ENCODE peak calls at places on chromosomes 11 and 22, in seven cellular contexts. J is CD8-positive, alpha-beta memory T cell; H is PC-3; L is A549; Z is cardiac muscle cell; O is neuronal stem cell; S is OCI-LY7. K is an unnamed sample.

GRCh38 chr22:27420817-27421361 is 380.7 kb downstream of the MN1 start:
- DNase-seq in J (no peak), H (peak; percentile 73), L (no peak), Z (no peak), O (no peak), S (no peak), K (no peak)

GRCh38 chr22:43186272-43187170 is at the start of gene TTLL12:
- DNase-seq in J (peak; percentile 66), H (peak; percentile 23), L (peak; percentile 36), Z (peak; percentile 83), O (peak; percentile 70), S (peak; percentile 74), K (peak; percentile 68)

GRCh38 chr11:106917973-106918372 is 100.3 kb downstream of the GUCY1A2 start:
- DNase-seq in J (no peak), H (peak; percentile 65), L (no peak), Z (peak; percentile 9), O (peak; percentile 12), S (peak; percentile 17), K (no peak)

GRCh38 chr11:6431861-6432260 is 8.9 kb downstream of the HPX start:
- DNase-seq in J (no peak), H (peak; percentile 97), L (peak; percentile 48), Z (no peak), O (no peak), S (no peak), K (no peak)

GRCh38 chr11:44718057-44718456 is 8.7 kb upstream of the TSPAN18 start:
- DNase-seq in J (no peak), H (no peak), L (no peak), Z (no peak), O (no peak), S (no peak), K (no peak)

GRCh38 chr11:36030707-36031365 is 87.0 kb downstream of the LDLRAD3 start:
- DNase-seq in J (no peak), H (no peak), L (no peak), Z (no peak), O (no peak), S (no peak), K (no peak)

GRCh38 chr11:96960926-96961325 is 571.1 kb downstream of the JRKL start:
- DNase-seq in J (no peak), H (no peak), L (no peak), Z (no peak), O (no peak), S (no peak), K (no peak)

GRCh38 chr11:29260939-29261705 is 755.7 kb downstream of the KCNA4 start:
- DNase-seq in J (no peak), H (peak; percentile 92), L (peak; percentile 86), Z (no peak), O (no peak), S (no peak), K (no peak)

GRCh38 chr11:64358907-64359711 is at the start of gene RPS6KA4:
- DNase-seq in J (peak; percentile 47), H (peak; percentile 82), L (peak; percentile 47), Z (peak; percentile 84), O (peak; percentile 57), S (peak; percentile 70), K (peak; percentile 31)

GRCh38 chr11:57761301-57762234 is at the start of gene CTNND1:
- DNase-seq in J (no peak), H (peak; percentile 98), L (peak; percentile 98), Z (peak; percentile 95), O (peak; percentile 84), S (no peak), K (peak; percentile 89)

GRCh38 chr11:110076388-110076965 is 16.7 kb upstream of the ZC3H12C start:
- DNase-seq in J (no peak), H (peak; percentile 99), L (no peak), Z (no peak), O (no peak), S (no peak), K (peak; percentile 74)

GRCh38 chr11:76579047-76579751 is 91.3 kb downstream of the LRRC32 start:
- DNase-seq in J (no peak), H (no peak), L (no peak), Z (no peak), O (no peak), S (peak; percentile 41), K (no peak)

GRCh38 chr11:56670984-56671383 is 7.5 kb downstream of the OR5AR1 start:
- DNase-seq in J (no peak), H (no peak), L (no peak), Z (no peak), O (no peak), S (no peak), K (no peak)

GRCh38 chr22:23485490-23485889 is 94.6 kb downstream of the IGLL1 start:
- DNase-seq in J (no peak), H (no peak), L (no peak), Z (no peak), O (no peak), S (no peak), K (no peak)

GRCh38 chr11:77155556-77156130 is 27.6 kb downstream of the MYO7A start:
- DNase-seq in J (no peak), H (no peak), L (no peak), Z (no peak), O (no peak), S (no peak), K (no peak)

GRCh38 chr11:6498121-6498520 is 1.0 kb downstream of the DNHD1 start:
- DNase-seq in J (no peak), H (no peak), L (no peak), Z (no peak), O (no peak), S (no peak), K (no peak)

GRCh38 chr22:43155789-43156188 is 4.4 kb downstream of the TSPO start:
- DNase-seq in J (no peak), H (no peak), L (no peak), Z (no peak), O (no peak), S (no peak), K (no peak)

GRCh38 chr11:34044664-34045485 is 6.7 kb upstream of the CAPRIN1 start:
- DNase-seq in J (no peak), H (peak; percentile 93), L (peak; percentile 76), Z (no peak), O (no peak), S (no peak), K (peak; percentile 37)

GRCh38 chr22:20127869-20128618 is 3.6 kb upstream of the ZDHHC8 start:
- DNase-seq in J (no peak), H (no peak), L (no peak), Z (no peak), O (no peak), S (no peak), K (no peak)

GRCh38 chr11:106278391-106278790 is 200.9 kb downstream of the AASDHPPT start:
- DNase-seq in J (no peak), H (no peak), L (no peak), Z (no peak), O (no peak), S (no peak), K (no peak)

GRCh38 chr22:41768420-41768819 is 32.1 kb upstream of the CCDC134 start:
- DNase-seq in J (no peak), H (peak; percentile 25), L (no peak), Z (no peak), O (no peak), S (no peak), K (no peak)

GRCh38 chr11:125886997-125887372 is 483 bp upstream of the HYLS1 start:
- DNase-seq in J (no peak), H (peak; percentile 63), L (peak; percentile 67), Z (no peak), O (no peak), S (peak; percentile 75), K (no peak)

GRCh38 chr11:2781413-2782274 is 81.8 kb upstream of the KCNQ1OT1 start:
- DNase-seq in J (no peak), H (no peak), L (no peak), Z (no peak), O (no peak), S (no peak), K (no peak)

GRCh38 chr11:111120221-111120620 is 125.3 kb upstream of the POU2AF2 start:
- DNase-seq in J (no peak), H (no peak), L (no peak), Z (no peak), O (no peak), S (no peak), K (no peak)

GRCh38 chr11:66055021-66055420 is 2.9 kb downstream of the SF3B2 start:
- DNase-seq in J (no peak), H (no peak), L (no peak), Z (no peak), O (no peak), S (no peak), K (no peak)

GRCh38 chr22:32265882-32266767 is 11.0 kb upstream of the SLC5A4 start:
- DNase-seq in J (peak; percentile 46), H (peak; percentile 67), L (peak; percentile 60), Z (peak; percentile 81), O (peak; percentile 73), S (peak; percentile 60), K (peak; percentile 76)

GRCh38 chr11:119580751-119581150 is 148.2 kb downstream of the NECTIN1 start:
- DNase-seq in J (no peak), H (no peak), L (no peak), Z (no peak), O (no peak), S (no peak), K (no peak)
- H3K4me1 ChIP-seq in J (no peaks in the 10 kb centered on the region), H (peaks cover 41% of the 10 kb centered on the region), L (no peaks in the 10 kb centered on the region), Z (peaks cover 7% of the 10 kb centered on the region), O (peaks cover 6% of the 10 kb centered on the region), S (no peaks in the 10 kb centered on the region), K (peaks cover 19% of the 10 kb centered on the region)

GRCh38 chr11:128302425-128303186 is 284.8 kb downstream of the ETS1 start:
- DNase-seq in J (peak; percentile 92), H (no peak), L (no peak), Z (no peak), O (no peak), S (peak; percentile 47), K (no peak)
- H3K4me1 ChIP-seq in J (peaks cover 97% of the 10 kb centered on the region), H (no peaks in the 10 kb centered on the region), L (no peaks in the 10 kb centered on the region), Z (peaks cover 9% of the 10 kb centered on the region), O (peaks cover 6% of the 10 kb centered on the region), S (peaks cover 29% of the 10 kb centered on the region), K (no peaks in the 10 kb centered on the region)

GRCh38 chr11:68838572-68838964 is 3.1 kb downstream of the CPT1A start:
- DNase-seq in J (peak; percentile 15), H (no peak), L (no peak), Z (no peak), O (no peak), S (peak; percentile 40), K (no peak)

GRCh38 chr11:68835749-68836148 is 6.0 kb downstream of the CPT1A start:
- DNase-seq in J (no peak), H (no peak), L (no peak), Z (no peak), O (no peak), S (no peak), K (no peak)

GRCh38 chr11:68839953-68840641 is 1.6 kb downstream of the CPT1A start:
- DNase-seq in J (peak; percentile 21), H (peak; percentile 53), L (no peak), Z (peak; percentile 39), O (no peak), S (peak; percentile 72), K (peak; percentile 68)

GRCh38 chr11:68839054-68839865 is 2.5 kb downstream of the CPT1A start:
- DNase-seq in J (peak; percentile 94), H (peak; percentile 96), L (peak; percentile 91), Z (peak; percentile 97), O (peak; percentile 89), S (peak; percentile 93), K (peak; percentile 91)

GRCh38 chr11:68837583-68838571 is 3.8 kb downstream of the CPT1A start:
- DNase-seq in J (no peak), H (no peak), L (no peak), Z (no peak), O (no peak), S (no peak), K (no peak)
- H3K4me1 ChIP-seq in J (peaks cover 59% of the 10 kb centered on the region), H (peaks cover 31% of the 10 kb centered on the region), L (peaks cover 38% of the 10 kb centered on the region), Z (peaks cover 13% of the 10 kb centered on the region), O (peaks cover 10% of the 10 kb centered on the region), S (peaks cover 26% of the 10 kb centered on the region), K (peaks cover 18% of the 10 kb centered on the region)

GRCh38 chr11:119365071-119365591 is 16.4 kb downstream of the USP2 start:
- DNase-seq in J (no peak), H (no peak), L (no peak), Z (no peak), O (no peak), S (peak; percentile 33), K (no peak)
- H3K4me1 ChIP-seq in J (peaks cover 9% of the 10 kb centered on the region), H (peaks cover 43% of the 10 kb centered on the region), L (peaks cover 72% of the 10 kb centered on the region), Z (peaks cover 56% of the 10 kb centered on the region), O (peaks cover 23% of the 10 kb centered on the region), S (peaks cover 85% of the 10 kb centered on the region), K (peaks cover 32% of the 10 kb centered on the region)